ENCODE peak calls at places on chromosome 3, in nine cellular contexts. One of them, this sample, is unnamed.

GRCh38 chr3:170372190-170372879 is 14.8 kb downstream of the SKIL start:
- DNase-seq in fibroblast of the aortic adventitia: no peak
- DNase-seq in C1 segment of cervical spinal cord: no peak
- DNase-seq in stromal cell of bone marrow: no peak
- DNase-seq in PC-3: no peak
- DNase-seq in HS-5: no peak
- DNase-seq in EL: no peak
- DNase-seq in activated naive CD8-positive, alpha-beta T cell treated with anti-CD3 and anti-CD28 coated beads, Interleukin-2, amount 50 U/mL, for 24 hours: no peak
- DNase-seq in NCI-H1105 treated with DMSO at 0.1 percent for 48 hours: peak
- DNase-seq in this sample: no peak

GRCh38 chr3:145798691-145799550 is 362.1 kb downstream of the PLOD2 start:
- DNase-seq in fibroblast of the aortic adventitia: peak
- DNase-seq in C1 segment of cervical spinal cord: no peak
- DNase-seq in stromal cell of bone marrow: peak
- DNase-seq in PC-3: no peak
- DNase-seq in HS-5: no peak
- DNase-seq in EL: no peak
- DNase-seq in activated naive CD8-positive, alpha-beta T cell treated with anti-CD3 and anti-CD28 coated beads, Interleukin-2, amount 50 U/mL, for 24 hours: no peak
- DNase-seq in NCI-H1105 treated with DMSO at 0.1 percent for 48 hours: no peak
- DNase-seq in this sample: no peak

GRCh38 chr3:17065881-17066280 is 181.1 kb downstream of the PLCL2 start:
- DNase-seq in fibroblast of the aortic adventitia: no peak
- DNase-seq in C1 segment of cervical spinal cord: no peak
- DNase-seq in stromal cell of bone marrow: no peak
- DNase-seq in PC-3: no peak
- DNase-seq in HS-5: no peak
- DNase-seq in EL: no peak
- DNase-seq in activated naive CD8-positive, alpha-beta T cell treated with anti-CD3 and anti-CD28 coated beads, Interleukin-2, amount 50 U/mL, for 24 hours: no peak
- DNase-seq in NCI-H1105 treated with DMSO at 0.1 percent for 48 hours: no peak
- DNase-seq in this sample: no peak

GRCh38 chr3:136385457-136385856 is 135.3 kb downstream of the PCCB start:
- DNase-seq in fibroblast of the aortic adventitia: no peak
- DNase-seq in C1 segment of cervical spinal cord: no peak
- DNase-seq in stromal cell of bone marrow: no peak
- DNase-seq in PC-3: no peak
- DNase-seq in HS-5: no peak
- DNase-seq in EL: no peak
- DNase-seq in activated naive CD8-positive, alpha-beta T cell treated with anti-CD3 and anti-CD28 coated beads, Interleukin-2, amount 50 U/mL, for 24 hours: no peak
- DNase-seq in NCI-H1105 treated with DMSO at 0.1 percent for 48 hours: no peak
- DNase-seq in this sample: no peak

GRCh38 chr3:154228561-154229216 is 95.6 kb downstream of the DHX36 start:
- DNase-seq in fibroblast of the aortic adventitia: no peak
- DNase-seq in C1 segment of cervical spinal cord: no peak
- DNase-seq in stromal cell of bone marrow: no peak
- DNase-seq in PC-3: no peak
- DNase-seq in HS-5: no peak
- DNase-seq in EL: no peak
- DNase-seq in activated naive CD8-positive, alpha-beta T cell treated with anti-CD3 and anti-CD28 coated beads, Interleukin-2, amount 50 U/mL, for 24 hours: no peak
- DNase-seq in NCI-H1105 treated with DMSO at 0.1 percent for 48 hours: no peak
- DNase-seq in this sample: no peak

GRCh38 chr3:77605308-77605707 is 565.4 kb downstream of the ROBO2 start:
- DNase-seq in fibroblast of the aortic adventitia: no peak
- DNase-seq in C1 segment of cervical spinal cord: no peak
- DNase-seq in stromal cell of bone marrow: no peak
- DNase-seq in PC-3: peak
- DNase-seq in HS-5: no peak
- DNase-seq in EL: no peak
- DNase-seq in activated naive CD8-positive, alpha-beta T cell treated with anti-CD3 and anti-CD28 coated beads, Interleukin-2, amount 50 U/mL, for 24 hours: no peak
- DNase-seq in NCI-H1105 treated with DMSO at 0.1 percent for 48 hours: no peak
- DNase-seq in this sample: no peak

GRCh38 chr3:38655708-38656300 is 6.3 kb upstream of the SCN5A start:
- DNase-seq in fibroblast of the aortic adventitia: peak
- DNase-seq in C1 segment of cervical spinal cord: no peak
- DNase-seq in stromal cell of bone marrow: no peak
- DNase-seq in PC-3: peak
- DNase-seq in HS-5: no peak
- DNase-seq in EL: peak
- DNase-seq in activated naive CD8-positive, alpha-beta T cell treated with anti-CD3 and anti-CD28 coated beads, Interleukin-2, amount 50 U/mL, for 24 hours: no peak
- DNase-seq in NCI-H1105 treated with DMSO at 0.1 percent for 48 hours: peak
- DNase-seq in this sample: peak

GRCh38 chr3:177478170-177478859 is 281.0 kb upstream of the TBL1XR1 start:
- DNase-seq in fibroblast of the aortic adventitia: peak
- DNase-seq in C1 segment of cervical spinal cord: no peak
- DNase-seq in stromal cell of bone marrow: peak
- DNase-seq in PC-3: peak
- DNase-seq in HS-5: peak
- DNase-seq in EL: peak
- DNase-seq in activated naive CD8-positive, alpha-beta T cell treated with anti-CD3 and anti-CD28 coated beads, Interleukin-2, amount 50 U/mL, for 24 hours: no peak
- DNase-seq in NCI-H1105 treated with DMSO at 0.1 percent for 48 hours: no peak
- DNase-seq in this sample: peak

GRCh38 chr3:122100591-122101491 is 45.7 kb downstream of the CD86 start:
- DNase-seq in fibroblast of the aortic adventitia: peak
- DNase-seq in C1 segment of cervical spinal cord: no peak
- DNase-seq in stromal cell of bone marrow: no peak
- DNase-seq in PC-3: peak
- DNase-seq in HS-5: no peak
- DNase-seq in EL: peak
- DNase-seq in activated naive CD8-positive, alpha-beta T cell treated with anti-CD3 and anti-CD28 coated beads, Interleukin-2, amount 50 U/mL, for 24 hours: no peak
- DNase-seq in NCI-H1105 treated with DMSO at 0.1 percent for 48 hours: peak
- DNase-seq in this sample: peak

GRCh38 chr3:185948292-185948691 is 10.5 kb upstream of the TRA2B start:
- DNase-seq in fibroblast of the aortic adventitia: no peak
- DNase-seq in C1 segment of cervical spinal cord: no peak
- DNase-seq in stromal cell of bone marrow: no peak
- DNase-seq in PC-3: no peak
- DNase-seq in HS-5: no peak
- DNase-seq in EL: no peak
- DNase-seq in activated naive CD8-positive, alpha-beta T cell treated with anti-CD3 and anti-CD28 coated beads, Interleukin-2, amount 50 U/mL, for 24 hours: no peak
- DNase-seq in NCI-H1105 treated with DMSO at 0.1 percent for 48 hours: no peak
- DNase-seq in this sample: no peak

GRCh38 chr3:111882799-111883198 is 23.7 kb downstream of the PHLDB2 start:
- DNase-seq in fibroblast of the aortic adventitia: no peak
- DNase-seq in C1 segment of cervical spinal cord: no peak
- DNase-seq in stromal cell of bone marrow: no peak
- DNase-seq in PC-3: no peak
- DNase-seq in HS-5: no peak
- DNase-seq in EL: no peak
- DNase-seq in activated naive CD8-positive, alpha-beta T cell treated with anti-CD3 and anti-CD28 coated beads, Interleukin-2, amount 50 U/mL, for 24 hours: no peak
- DNase-seq in NCI-H1105 treated with DMSO at 0.1 percent for 48 hours: no peak
- DNase-seq in this sample: no peak

GRCh38 chr3:142098974-142099373 is 50.4 kb downstream of the TFDP2 start:
- DNase-seq in fibroblast of the aortic adventitia: no peak
- DNase-seq in C1 segment of cervical spinal cord: no peak
- DNase-seq in stromal cell of bone marrow: no peak
- DNase-seq in PC-3: peak
- DNase-seq in HS-5: no peak
- DNase-seq in EL: peak
- DNase-seq in activated naive CD8-positive, alpha-beta T cell treated with anti-CD3 and anti-CD28 coated beads, Interleukin-2, amount 50 U/mL, for 24 hours: no peak
- DNase-seq in NCI-H1105 treated with DMSO at 0.1 percent for 48 hours: no peak
- DNase-seq in this sample: no peak